ENCODE peak calls at places on chromosome 14, in four cellular contexts. T is activated CD8-positive, alpha-beta memory T cell treated with anti-CD3 and anti-CD28 coated beads for 24 hours; Y is amniotic stem cell; E is GM10248. U is an unnamed sample.

GRCh38 chr14:68380304-68380840 is 412.5 kb downstream of the ZFP36L1 start:
- DNase-seq in T (no peak), Y (no peak), E (peak; percentile 49), U (no peak)

GRCh38 chr14:95255487-95255886 is 64.2 kb downstream of the CLMN start:
- DNase-seq in T (no peak), Y (no peak), E (peak; percentile 70), U (peak; percentile 70)

GRCh38 chr14:74834682-74835392 is 41.1 kb downstream of the PROX2 start:
- DNase-seq in T (no peak), Y (no peak), E (no peak), U (no peak)

GRCh38 chr14:100692256-100692655 is 34.4 kb upstream of the DLK1 start:
- DNase-seq in T (no peak), Y (no peak), E (no peak), U (no peak)

GRCh38 chr14:35189422-35189821 is 67.1 kb downstream of the PRORP start:
- DNase-seq in T (no peak), Y (no peak), E (no peak), U (no peak)

GRCh38 chr14:28656704-28657255 is 109.8 kb upstream of the FOXG1 start:
- DNase-seq in T (no peak), Y (no peak), E (no peak), U (no peak)

GRCh38 chr14:104290756-104291122 is 152.4 kb downstream of the KIF26A start:
- DNase-seq in T (no peak), Y (no peak), E (no peak), U (no peak)

GRCh38 chr14:67962215-67962644 is 142.7 kb downstream of the RAD51B start:
- DNase-seq in T (no peak), Y (no peak), E (peak; percentile 55), U (peak; percentile 52)

GRCh38 chr14:104091927-104092771 is 6.6 kb downstream of the ASPG start:
- DNase-seq in T (no peak), Y (no peak), E (no peak), U (no peak)

GRCh38 chr14:75223664-75224154 is 47.3 kb upstream of the TMED10 start:
- DNase-seq in T (no peak), Y (no peak), E (peak; percentile 49), U (no peak)

GRCh38 chr14:68638817-68639517 is 153.9 kb downstream of the ZFP36L1 start:
- DNase-seq in T (peak; percentile 51), Y (no peak), E (no peak), U (no peak)

GRCh38 chr14:92680781-92681650 is 67.4 kb downstream of the LGMN start:
- DNase-seq in T (peak; percentile 90), Y (peak; percentile 17), E (peak; percentile 81), U (peak; percentile 77)

GRCh38 chr14:35986219-35986573 is 160.1 kb downstream of the BRMS1L start:
- DNase-seq in T (no peak), Y (no peak), E (no peak), U (no peak)

GRCh38 chr14:91255026-91255695 is 10.7 kb upstream of the GPR68 start:
- DNase-seq in T (no peak), Y (no peak), E (no peak), U (no peak)

GRCh38 chr14:50023671-50024490 is 92.5 kb downstream of the VCPKMT start:
- DNase-seq in T (no peak), Y (peak; percentile 62), E (no peak), U (no peak)